ENCODE peak calls at places on chromosome 2, in nine cellular contexts. G is trophoblast cell; H is osteoblast; Q is left ventricle myocardium inferior; K is brain microvascular endothelial cell; F is transverse colon; B is tibial artery; L is PC-3; T is CD8-positive, alpha-beta T cell. Y is an unnamed sample.

GRCh38 chr2:124025896-124026295 is 809 bp downstream of the CNTNAP5 start:
- DNase-seq in L (no peak), H (peak), T (no peak), Q (no peak), F (no peak), K (no peak), G (no peak), B (no peak), Y (no peak)

GRCh38 chr2:152464853-152465470 is 130.0 kb downstream of the FMNL2 start:
- DNase-seq in K (no peak), F (no peak), L (no peak), Q (no peak), B (no peak), T (no peak), H (no peak), G (no peak), Y (no peak)

GRCh38 chr2:169071455-169071854 is 2.1 kb downstream of the DHRS9 start:
- DNase-seq in F (no peak), Q (no peak), K (no peak), T (no peak), G (no peak), L (peak), B (no peak), H (no peak), Y (no peak)

GRCh38 chr2:141957321-141957720 is 173.5 kb downstream of the LRP1B start:
- DNase-seq in T (no peak), K (no peak), Q (no peak), H (no peak), L (no peak), B (no peak), F (no peak), G (no peak), Y (no peak)

GRCh38 chr2:112182581-112183034 is 44.4 kb downstream of the FBLN7 start:
- DNase-seq in K (no peak), F (no peak), Q (no peak), L (no peak), H (no peak), G (no peak), T (no peak), B (no peak), Y (no peak)

GRCh38 chr2:50582164-50582563 is 449.8 kb downstream of the NRXN1 start:
- DNase-seq in G (no peak), K (no peak), F (no peak), Q (no peak), L (no peak), T (no peak), H (no peak), B (no peak), Y (no peak)

GRCh38 chr2:241904011-241904718 is 34.6 kb downstream of the RTP5 start:
- DNase-seq in T (no peak), Q (no peak), G (no peak), F (no peak), B (no peak), H (peak), K (no peak), L (no peak), Y (peak)

GRCh38 chr2:169670215-169670651 is 24.0 kb downstream of the CFAP210 start:
- DNase-seq in B (no peak), G (peak), H (peak), F (no peak), T (no peak), K (peak), L (peak), Q (no peak), Y (no peak)

GRCh38 chr2:20656561-20656960 is 5.7 kb upstream of the HS1BP3 start:
- DNase-seq in L (no peak), B (no peak), T (no peak), F (no peak), G (no peak), K (no peak), H (peak), Q (no peak), Y (peak)

GRCh38 chr2:234595829-234596228 is 98.9 kb upstream of the ARL4C start:
- DNase-seq in Q (no peak), G (no peak), H (no peak), B (no peak), K (no peak), T (no peak), F (no peak), L (no peak), Y (no peak)

GRCh38 chr2:200591308-200591707 is 5.5 kb downstream of the AOX1 start:
- DNase-seq in H (no peak), K (no peak), T (no peak), L (no peak), G (no peak), B (no peak), Q (no peak), F (no peak), Y (no peak)

DNA sequence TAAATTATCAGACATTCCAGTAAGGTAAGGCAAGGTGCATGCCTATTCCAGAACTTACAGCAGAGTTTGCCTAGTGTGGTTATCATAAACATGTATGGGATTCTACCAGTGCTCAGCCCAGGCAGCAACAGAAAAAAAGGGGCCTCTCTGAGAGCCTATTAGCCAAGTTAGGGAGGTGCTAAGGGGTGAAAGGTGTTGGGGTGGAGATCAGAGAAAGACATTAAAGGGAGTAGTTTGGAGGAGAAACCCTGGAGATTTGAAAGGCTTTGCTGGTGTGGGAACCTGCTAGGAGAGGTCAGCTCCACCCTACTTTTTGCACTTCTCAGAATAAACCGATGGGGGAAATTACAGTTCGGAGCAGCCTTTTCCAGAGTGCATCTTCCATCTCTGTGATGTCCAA is 2.9 kb downstream of the ARPC2 start:
- DNase-seq in T (no peak), L (no peak), H (peak), K (no peak), Q (no peak), G (no peak), F (no peak), B (no peak), Y (no peak)
- H3K4me3 ChIP-seq in T (peak), L (peak), H (peak), K (peak), Q (peak), G (no peak), F (peak), B (no peak), Y (no peak)

GRCh38 chr2:202610367-202610766 is 24.4 kb upstream of the FAM117B start:
- DNase-seq in F (no peak), L (no peak), K (no peak), H (no peak), B (no peak), Q (no peak), T (no peak), G (no peak), Y (no peak)
- H3K4me3 ChIP-seq in F (no peak), L (no peak), K (no peak), H (no peak), B (no peak), Q (no peak), T (no peak), G (no peak), Y (no peak)

GRCh38 chr2:227325824-227326195 is 759 bp downstream of the MFF start:
- DNase-seq in B (peak), G (peak), K (peak), Q (peak), T (no peak), L (peak), F (peak), H (peak), Y (no peak)

GRCh38 chr2:227325056-227325823 is at the start of gene MFF:
- DNase-seq in G (peak), B (peak), H (peak), F (peak), L (peak), K (peak), Q (peak), T (peak), Y (peak)

GRCh38 chr2:227324671-227325055 is 388 bp upstream of the MFF start:
- DNase-seq in F (no peak), L (no peak), G (no peak), T (no peak), Q (no peak), B (no peak), K (no peak), H (peak), Y (no peak)

GRCh38 chr2:227323818-227324217 is 1.2 kb upstream of the MFF start:
- DNase-seq in G (no peak), T (no peak), F (no peak), L (no peak), K (no peak), H (no peak), B (no peak), Q (no peak), Y (no peak)

DNA sequence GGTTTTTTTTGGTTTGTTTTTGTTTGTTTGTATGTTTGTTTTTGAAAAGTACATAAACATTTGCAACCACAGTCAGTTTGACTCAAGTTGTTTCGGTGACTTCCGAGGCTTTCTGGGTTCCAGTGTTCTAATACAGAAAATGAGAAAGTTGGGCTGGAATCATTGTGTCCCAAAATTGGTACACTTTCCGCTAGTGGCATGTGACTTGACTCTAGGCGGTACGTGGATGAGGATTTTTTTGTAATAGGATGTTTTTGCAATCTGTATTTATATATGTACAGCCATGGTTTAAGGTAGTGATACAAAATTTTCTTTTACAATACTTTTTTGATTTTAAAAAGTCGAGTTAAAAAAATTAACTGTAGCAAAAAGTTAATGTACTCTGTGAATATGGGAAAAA is 1.7 kb downstream of the MFF start:
- DNase-seq in F (no peak), Q (no peak), H (no peak), K (no peak), L (no peak), G (no peak), T (no peak), B (no peak), Y (no peak)
- H3K4me3 ChIP-seq in F (peak), Q (peak), H (peak), K (no peak), L (peak), G (no peak), T (no peak), B (peak), Y (no peak)

GRCh38 chr2:157442636-157443035 is 1.3 kb downstream of the CYTIP start:
- DNase-seq in H (no peak), K (no peak), L (no peak), Q (no peak), B (no peak), F (no peak), T (no peak), G (no peak), Y (no peak)
- H3K4me3 ChIP-seq in H (no peak), K (no peak), L (no peak), Q (peak), B (no peak), F (peak), T (peak), G (no peak), Y (peak)

GRCh38 chr2:43460611-43461396 is 135.0 kb downstream of the THADA start:
- DNase-seq in T (no peak), F (no peak), Q (no peak), L (no peak), B (no peak), K (no peak), H (no peak), G (no peak), Y (no peak)

GRCh38 chr2:43465234-43465633 is 130.6 kb downstream of the THADA start:
- DNase-seq in G (no peak), L (no peak), T (no peak), F (no peak), K (no peak), H (no peak), Q (no peak), B (no peak), Y (no peak)

GRCh38 chr2:43461461-43462073 is 134.3 kb downstream of the THADA start:
- DNase-seq in K (no peak), Q (no peak), T (no peak), L (peak), B (no peak), H (no peak), G (no peak), F (no peak), Y (no peak)

GRCh38 chr2:43464546-43464945 is 131.3 kb downstream of the THADA start:
- DNase-seq in B (peak), T (no peak), H (peak), Q (peak), K (peak), G (no peak), L (no peak), F (peak), Y (no peak)

GRCh38 chr2:43462866-43463641 is 132.8 kb downstream of the THADA start:
- DNase-seq in G (no peak), K (no peak), Q (no peak), F (no peak), L (peak), H (peak), T (no peak), B (no peak), Y (no peak)
- H3K4me3 ChIP-seq in G (no peak), K (no peak), Q (no peak), F (no peak), L (no peak), H (no peak), T (no peak), B (no peak), Y (no peak)

GRCh38 chr2:229713371-229714079 is 830 bp downstream of the DNER start:
- DNase-seq in F (no peak), B (no peak), H (no peak), K (no peak), T (no peak), Q (no peak), L (peak), G (no peak), Y (no peak)
- H3K4me3 ChIP-seq in F (peak), B (peak), H (peak), K (peak), T (peak), Q (peak), L (peak), G (peak), Y (peak)

GRCh38 chr2:74531666-74532065 is 1.9 kb downstream of the HTRA2 start:
- DNase-seq in T (no peak), K (no peak), L (no peak), Q (no peak), F (no peak), G (no peak), B (no peak), H (no peak), Y (no peak)
- H3K4me3 ChIP-seq in T (no peak), K (no peak), L (peak), Q (peak), F (no peak), G (no peak), B (no peak), H (peak), Y (no peak)

Y was measured in breast epithelium.